ENCODE peak calls at places on chromosome 11, in four cellular contexts. One of them, this sample, is unnamed.
A peak's percentile ranks its signal among the peaks of the same experiment; 100 is the strongest.

GRCh38 chr11:71489311-71490043 is 36.5 kb downstream of the NADSYN1 start:
- DNase-seq in GM23248: no peak
- DNase-seq in endothelial cell of umbilical vein: peak; percentile 73
- DNase-seq in keratinocyte: no peak
- DNase-seq in this sample: no peak

GRCh38 chr11:78949976-78950690 is 375.5 kb upstream of the NARS2 start:
- DNase-seq in GM23248: no peak
- DNase-seq in endothelial cell of umbilical vein: no peak
- DNase-seq in keratinocyte: no peak
- DNase-seq in this sample: no peak

GRCh38 chr11:58466293-58466692 is 24.3 kb upstream of the OR5B12 start:
- DNase-seq in GM23248: peak; percentile 46
- DNase-seq in endothelial cell of umbilical vein: no peak
- DNase-seq in keratinocyte: no peak
- DNase-seq in this sample: no peak

GRCh38 chr11:14075118-14075601 is 112.6 kb downstream of the SPON1 start:
- DNase-seq in GM23248: peak; percentile 73
- DNase-seq in endothelial cell of umbilical vein: no peak
- DNase-seq in keratinocyte: no peak
- DNase-seq in this sample: no peak

GRCh38 chr11:66225054-66225453 is 43.4 kb upstream of the RAB1B start:
- DNase-seq in GM23248: no peak
- DNase-seq in endothelial cell of umbilical vein: no peak
- DNase-seq in keratinocyte: no peak
- DNase-seq in this sample: no peak

GRCh38 chr11:110376711-110377324 is 52.9 kb upstream of the FDX1 start:
- DNase-seq in GM23248: peak; percentile 82
- DNase-seq in endothelial cell of umbilical vein: peak; percentile 93
- DNase-seq in keratinocyte: peak; percentile 45
- DNase-seq in this sample: peak; percentile 18

GRCh38 chr11:29135504-29135903 is 881.3 kb downstream of the KCNA4 start:
- DNase-seq in GM23248: peak; percentile 75
- DNase-seq in endothelial cell of umbilical vein: no peak
- DNase-seq in keratinocyte: no peak
- DNase-seq in this sample: no peak

GRCh38 chr11:130649749-130650275 is 201.4 kb downstream of the ADAMTS15 start:
- DNase-seq in GM23248: no peak
- DNase-seq in endothelial cell of umbilical vein: no peak
- DNase-seq in keratinocyte: no peak
- DNase-seq in this sample: no peak

GRCh38 chr11:118914178-118914918 is 11.4 kb downstream of the BCL9L start:
- DNase-seq in GM23248: no peak
- DNase-seq in endothelial cell of umbilical vein: no peak
- DNase-seq in keratinocyte: no peak
- DNase-seq in this sample: peak; percentile 89

GRCh38 chr11:32809313-32809712 is 14.9 kb upstream of the CCDC73 start:
- DNase-seq in GM23248: peak; percentile 79
- DNase-seq in endothelial cell of umbilical vein: peak; percentile 80
- DNase-seq in keratinocyte: peak; percentile 41
- DNase-seq in this sample: peak; percentile 68

GRCh38 chr11:66744485-66745355 is 15.7 kb upstream of the SPTBN2 start:
- DNase-seq in GM23248: peak; percentile 89
- DNase-seq in endothelial cell of umbilical vein: peak; percentile 84
- DNase-seq in keratinocyte: peak; percentile 45
- DNase-seq in this sample: peak; percentile 91

GRCh38 chr11:2515401-2516275 is 70.8 kb downstream of the KCNQ1 start:
- DNase-seq in GM23248: no peak
- DNase-seq in endothelial cell of umbilical vein: no peak
- DNase-seq in keratinocyte: no peak
- DNase-seq in this sample: no peak

GRCh38 chr11:10561043-10561818 is 7.2 kb downstream of the LYVE1 start:
- DNase-seq in GM23248: no peak
- DNase-seq in endothelial cell of umbilical vein: no peak
- DNase-seq in keratinocyte: no peak
- DNase-seq in this sample: no peak

GRCh38 chr11:12777208-12777874 is 103.1 kb downstream of the TEAD1 start:
- DNase-seq in GM23248: peak; percentile 47
- DNase-seq in endothelial cell of umbilical vein: no peak
- DNase-seq in keratinocyte: no peak
- DNase-seq in this sample: no peak

GRCh38 chr11:35483131-35483800 is 42.1 kb downstream of the PAMR1 start:
- DNase-seq in GM23248: peak; percentile 76
- DNase-seq in endothelial cell of umbilical vein: no peak
- DNase-seq in keratinocyte: no peak
- DNase-seq in this sample: no peak
- H2AFZ ChIP-seq in GM23248: peak overlapping the region; percentile 9
- H2AFZ ChIP-seq in endothelial cell of umbilical vein: no peak overlapping the region
- H2AFZ ChIP-seq in keratinocyte: no peak overlapping the region
- H2AFZ ChIP-seq in this sample: no peak overlapping the region

GRCh38 chr11:69641681-69642548 is 959 bp downstream of the CCND1 start:
- DNase-seq in GM23248: peak; percentile 65
- DNase-seq in endothelial cell of umbilical vein: peak; percentile 18
- DNase-seq in keratinocyte: no peak
- DNase-seq in this sample: no peak

GRCh38 chr11:69640995-69641581 is at the start of gene CCND1:
- DNase-seq in GM23248: peak; percentile 96
- DNase-seq in endothelial cell of umbilical vein: peak; percentile 84
- DNase-seq in keratinocyte: no peak
- DNase-seq in this sample: no peak

GRCh38 chr11:69643646-69644045 is 2.7 kb downstream of the CCND1 start:
- DNase-seq in GM23248: peak; percentile 44
- DNase-seq in endothelial cell of umbilical vein: no peak
- DNase-seq in keratinocyte: no peak
- DNase-seq in this sample: no peak

GRCh38 chr11:69642913-69643632 is 2.1 kb downstream of the CCND1 start:
- DNase-seq in GM23248: peak; percentile 89
- DNase-seq in endothelial cell of umbilical vein: peak; percentile 77
- DNase-seq in keratinocyte: no peak
- DNase-seq in this sample: peak; percentile 74

GRCh38 chr11:69642549-69642912 is 1.6 kb downstream of the CCND1 start:
- DNase-seq in GM23248: peak; percentile 59
- DNase-seq in endothelial cell of umbilical vein: peak; percentile 12
- DNase-seq in keratinocyte: no peak
- DNase-seq in this sample: no peak
- H2AFZ ChIP-seq in GM23248: no peak overlapping the region
- H2AFZ ChIP-seq in endothelial cell of umbilical vein: no peak overlapping the region
- H2AFZ ChIP-seq in keratinocyte: no peak overlapping the region
- H2AFZ ChIP-seq in this sample: no peak overlapping the region

DNA sequence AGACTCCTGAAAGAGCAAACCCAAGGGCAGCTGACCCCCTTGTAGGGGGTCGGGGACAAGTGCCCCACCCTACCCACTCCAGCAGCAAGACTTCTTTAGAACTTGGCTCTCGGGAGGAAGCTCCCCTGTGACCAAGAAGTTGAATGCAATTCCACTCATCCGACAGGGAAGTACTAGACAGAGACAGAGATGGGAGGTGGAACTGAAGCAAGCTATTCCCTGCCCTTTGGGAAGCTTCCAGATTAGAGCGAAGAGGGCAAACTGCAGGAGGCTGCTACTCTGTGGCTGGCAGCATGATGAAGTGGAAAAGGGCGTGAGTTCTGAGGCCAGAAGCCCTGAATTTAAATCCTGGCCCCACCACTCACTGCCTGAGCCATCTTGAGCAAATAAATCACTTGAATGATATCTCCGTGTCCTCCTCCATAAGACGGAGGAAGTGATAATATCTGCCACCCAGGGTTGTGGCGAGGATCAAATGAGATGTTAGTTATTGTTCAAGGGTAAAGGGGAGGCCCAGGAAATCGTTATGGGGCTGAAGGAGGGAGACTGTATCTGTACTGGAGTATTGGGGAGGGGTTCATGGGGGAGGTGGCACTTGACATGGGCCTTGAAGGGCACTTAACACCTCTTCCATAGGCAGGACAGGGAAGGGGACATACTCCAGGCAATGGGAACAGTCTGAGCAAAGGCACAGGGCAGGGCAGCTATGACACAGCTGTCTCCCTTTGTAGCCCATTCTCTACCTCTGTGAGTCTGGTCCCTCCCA is 16.2 kb upstream of the DGKZ start:
- DNase-seq in GM23248: no peak
- DNase-seq in endothelial cell of umbilical vein: no peak
- DNase-seq in keratinocyte: no peak
- DNase-seq in this sample: peak; percentile 80
- H2AFZ ChIP-seq in GM23248: no peak overlapping the region
- H2AFZ ChIP-seq in endothelial cell of umbilical vein: no peak overlapping the region
- H2AFZ ChIP-seq in keratinocyte: no peak overlapping the region
- H2AFZ ChIP-seq in this sample: no peak overlapping the region

DNA sequence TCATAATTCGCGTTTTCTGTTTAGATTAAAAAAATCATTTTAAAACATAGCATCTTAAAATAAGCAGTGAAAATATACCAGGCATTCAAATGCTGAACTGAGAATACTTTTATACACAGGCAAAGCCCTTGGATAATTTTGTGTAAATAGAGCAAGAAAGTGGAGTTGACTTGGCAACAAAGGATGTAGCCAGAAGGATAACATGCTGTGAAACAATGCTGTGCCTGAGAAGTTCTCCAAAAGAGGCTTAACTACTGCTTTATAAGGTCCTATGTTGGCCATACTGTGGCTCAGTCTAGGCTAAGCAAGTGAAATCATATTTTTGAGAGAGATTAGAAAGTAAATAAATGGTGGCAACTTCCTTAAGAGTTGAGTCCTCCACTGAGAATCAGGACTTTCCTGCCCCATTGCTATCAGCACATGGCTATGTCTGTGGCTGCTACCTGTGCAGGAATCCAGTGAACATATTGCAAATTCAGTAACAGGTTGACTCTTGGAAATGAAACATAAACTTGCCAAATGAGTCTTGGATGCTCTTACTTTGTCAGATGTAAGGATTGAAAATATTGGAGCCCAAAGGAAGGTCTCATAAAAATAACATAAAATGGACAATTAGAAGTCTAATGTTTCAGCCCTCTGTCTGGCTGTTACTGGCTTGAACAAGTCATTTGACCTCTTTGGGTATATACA is 448.9 kb downstream of the LRRC4C start:
- DNase-seq in GM23248: no peak
- DNase-seq in endothelial cell of umbilical vein: no peak
- DNase-seq in keratinocyte: no peak
- DNase-seq in this sample: no peak
- H2AFZ ChIP-seq in GM23248: no peak overlapping the region
- H2AFZ ChIP-seq in endothelial cell of umbilical vein: no peak overlapping the region
- H2AFZ ChIP-seq in keratinocyte: no peak overlapping the region
- H2AFZ ChIP-seq in this sample: no peak overlapping the region

GRCh38 chr11:122033631-122034030 is 82.4 kb downstream of the BLID start:
- DNase-seq in GM23248: no peak
- DNase-seq in endothelial cell of umbilical vein: no peak
- DNase-seq in keratinocyte: no peak
- DNase-seq in this sample: no peak

GRCh38 chr11:122037911-122038310 is 78.1 kb downstream of the BLID start:
- DNase-seq in GM23248: no peak
- DNase-seq in endothelial cell of umbilical vein: no peak
- DNase-seq in keratinocyte: no peak
- DNase-seq in this sample: no peak

GRCh38 chr11:122036022-122036421 is 80.0 kb downstream of the BLID start:
- DNase-seq in GM23248: peak; percentile 93
- DNase-seq in endothelial cell of umbilical vein: no peak
- DNase-seq in keratinocyte: no peak
- DNase-seq in this sample: no peak

GRCh38 chr11:122038543-122038942 is 77.5 kb downstream of the BLID start:
- DNase-seq in GM23248: peak; percentile 89
- DNase-seq in endothelial cell of umbilical vein: no peak
- DNase-seq in keratinocyte: no peak
- DNase-seq in this sample: no peak

DNA sequence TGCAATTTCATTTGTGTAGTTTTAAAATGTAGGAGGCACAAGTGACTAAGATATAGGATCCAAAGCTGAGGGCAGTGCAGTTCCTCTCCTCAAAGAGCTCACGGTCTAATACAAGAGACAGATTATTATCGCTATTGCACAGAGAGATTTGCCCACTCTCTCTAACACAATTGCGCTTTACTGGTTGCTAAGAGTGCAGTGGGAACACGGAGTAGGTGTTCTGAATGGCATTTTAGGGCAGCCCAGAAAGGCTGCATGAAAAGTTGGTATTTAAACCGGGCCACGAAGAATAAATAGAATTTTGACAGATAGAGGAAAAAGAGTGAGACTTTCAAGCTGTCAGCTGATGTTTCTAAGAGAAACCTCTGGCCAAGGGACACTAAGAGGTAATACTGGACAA is 79.5 kb downstream of the BLID start:
- DNase-seq in GM23248: no peak
- DNase-seq in endothelial cell of umbilical vein: no peak
- DNase-seq in keratinocyte: no peak
- DNase-seq in this sample: no peak
- H2AFZ ChIP-seq in GM23248: no peak overlapping the region
- H2AFZ ChIP-seq in endothelial cell of umbilical vein: no peak overlapping the region
- H2AFZ ChIP-seq in keratinocyte: no peak overlapping the region
- H2AFZ ChIP-seq in this sample: no peak overlapping the region

DNA sequence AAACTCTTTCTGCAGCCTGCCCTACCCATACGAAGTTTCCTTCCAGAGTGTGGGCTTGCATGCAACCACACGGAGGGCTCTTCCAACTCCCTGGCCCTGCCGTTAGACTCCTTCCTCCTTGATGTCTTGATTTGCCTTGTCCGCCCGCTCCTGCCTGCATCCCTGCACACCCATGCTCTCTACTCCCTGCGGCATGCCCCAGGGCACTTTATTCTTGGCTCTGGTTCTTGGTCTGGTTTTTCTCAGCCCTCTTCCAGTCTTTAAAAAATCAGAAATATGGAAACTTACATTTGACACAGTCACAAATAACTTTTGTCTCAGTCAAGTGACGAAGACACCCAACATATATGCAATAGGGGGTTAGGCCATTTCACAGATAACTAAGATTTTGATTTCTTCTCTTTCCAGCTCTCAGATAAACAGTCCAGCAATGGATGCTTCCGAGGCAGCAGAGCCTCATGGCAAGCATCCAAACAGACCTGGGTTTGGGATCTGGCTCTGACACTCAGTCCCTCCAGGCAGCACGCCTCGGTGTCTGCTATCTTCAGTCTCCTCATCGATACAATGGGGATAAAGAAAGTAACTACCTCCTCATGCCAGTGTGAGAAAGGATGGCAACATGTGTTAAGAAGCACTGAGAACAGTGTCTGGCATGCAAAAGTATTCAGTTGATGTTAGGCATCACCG is 15.7 kb upstream of the OPCML start:
- DNase-seq in GM23248: no peak
- DNase-seq in endothelial cell of umbilical vein: no peak
- DNase-seq in keratinocyte: no peak
- DNase-seq in this sample: no peak
- H2AFZ ChIP-seq in GM23248: no peak overlapping the region
- H2AFZ ChIP-seq in endothelial cell of umbilical vein: no peak overlapping the region
- H2AFZ ChIP-seq in keratinocyte: no peak overlapping the region
- H2AFZ ChIP-seq in this sample: no peak overlapping the region